ENCODE peak calls at places on chromosomes 4 and X, in six cellular contexts. Q, F, M, S, N and E are unnamed samples.
A peak's percentile ranks its signal among the peaks of the same experiment; 100 is the strongest.

GRCh38 chr4:25106363-25107151 is 53.7 kb downstream of the SEPSECS start:
- DNase-seq in Q (no peak), F (no peak), M (no peak), S (no peak), N (no peak), E (peak; percentile 3)

GRCh38 chr4:73947239-73947985 is 34.4 kb downstream of the PF4 start:
- DNase-seq in Q (no peak), F (no peak), M (no peak), S (no peak), N (no peak), E (no peak)

GRCh38 chr4:23355263-23355662 is 534.6 kb downstream of the PPARGC1A start:
- DNase-seq in Q (no peak), F (no peak), M (no peak), S (no peak), N (no peak), E (no peak)

GRCh38 chr4:162241857-162242256 is 78.1 kb upstream of the FSTL5 start:
- DNase-seq in Q (no peak), F (no peak), M (no peak), S (no peak), N (no peak), E (no peak)

GRCh38 chrX:13764284-13764683 is 29.7 kb downstream of the OFD1 start:
- DNase-seq in Q (no peak), F (no peak), M (no peak), S (no peak), N (no peak), E (no peak)

GRCh38 chr4:3773552-3774001 is 7.4 kb downstream of the ADRA2C start:
- DNase-seq in Q (no peak), F (no peak), M (no peak), S (no peak), N (no peak), E (no peak)

GRCh38 chr4:55051532-55051931 is 73.9 kb downstream of the KDR start:
- DNase-seq in Q (no peak), F (no peak), M (no peak), S (no peak), N (no peak), E (no peak)

GRCh38 chrX:129123795-129124194 is 399.5 kb downstream of the SMARCA1 start:
- DNase-seq in Q (no peak), F (no peak), M (no peak), S (no peak), N (no peak), E (no peak)

GRCh38 chr4:85696661-85697060 is 221.7 kb downstream of the ARHGAP24 start:
- DNase-seq in Q (no peak), F (no peak), M (no peak), S (no peak), N (no peak), E (no peak)

GRCh38 chr4:51836531-51836930 is 6.4 kb upstream of the DCUN1D4 start:
- DNase-seq in Q (no peak), F (peak; percentile 8), M (no peak), S (peak; percentile 65), N (no peak), E (no peak)

GRCh38 chr4:187668683-187669082 is 326.9 kb upstream of the ZFP42 start:
- DNase-seq in Q (peak; percentile 37), F (no peak), M (peak; percentile 24), S (peak; percentile 76), N (no peak), E (no peak)

GRCh38 chr4:18869166-18869565 is 847.6 kb upstream of the LCORL start:
- DNase-seq in Q (no peak), F (no peak), M (no peak), S (no peak), N (no peak), E (no peak)

GRCh38 chrX:94751611-94752010 is 1077.6 kb downstream of the FAM133A start:
- DNase-seq in Q (no peak), F (no peak), M (no peak), S (no peak), N (no peak), E (no peak)

GRCh38 chrX:55142206-55142918 is 53.5 kb downstream of the PAGE2 start:
- DNase-seq in Q (no peak), F (no peak), M (no peak), S (no peak), N (no peak), E (no peak)

GRCh38 chr4:38046735-38047487 is 86.7 kb downstream of the PTTG2 start:
- DNase-seq in Q (peak; percentile 18), F (no peak), M (peak; percentile 31), S (no peak), N (no peak), E (no peak)

GRCh38 chr4:147334478-147334877 is 146.4 kb upstream of the EDNRA start:
- DNase-seq in Q (no peak), F (no peak), M (peak; percentile 71), S (peak; percentile 75), N (no peak), E (no peak)

GRCh38 chrX:45479196-45479834 is 278.6 kb upstream of the DIPK2B start:
- DNase-seq in Q (peak; percentile 75), F (no peak), M (peak; percentile 93), S (peak; percentile 92), N (no peak), E (no peak)

GRCh38 chr4:508675-509373 is 9.8 kb downstream of the PIGG start:
- DNase-seq in Q (no peak), F (no peak), M (no peak), S (no peak), N (no peak), E (no peak)

GRCh38 chr4:87575408-87575807 is 32.9 kb upstream of the DSPP start:
- DNase-seq in Q (no peak), F (no peak), M (no peak), S (no peak), N (no peak), E (no peak)

GRCh38 chr4:33395731-33396485 is 2675.7 kb downstream of the PCDH7 start:
- DNase-seq in Q (no peak), F (no peak), M (peak; percentile 8), S (no peak), N (no peak), E (no peak)

GRCh38 chr4:92451792-92452191 is 148.0 kb downstream of the GRID2 start:
- DNase-seq in Q (no peak), F (no peak), M (no peak), S (no peak), N (no peak), E (no peak)

GRCh38 chr4:24091632-24092240 is 201.9 kb upstream of the PPARGC1A start:
- DNase-seq in Q (no peak), F (no peak), M (no peak), S (no peak), N (no peak), E (no peak)

GRCh38 chrX:103586314-103586646 is 965 bp downstream of the TCEAL4 start:
- DNase-seq in Q (no peak), F (no peak), M (no peak), S (no peak), N (no peak), E (no peak)

GRCh38 chr4:34250562-34250961 is 1993.8 kb downstream of the ARAP2 start:
- DNase-seq in Q (no peak), F (no peak), M (peak; percentile 10), S (peak; percentile 90), N (no peak), E (no peak)

GRCh38 chr4:42331914-42332368 is 65.3 kb upstream of the SHISA3 start:
- DNase-seq in Q (peak; percentile 7), F (no peak), M (peak; percentile 51), S (peak; percentile 53), N (no peak), E (no peak)

GRCh38 chrX:1679238-1679637 is 64.4 kb downstream of the ASMT start:
- DNase-seq in Q (peak; percentile 34), F (no peak), M (peak; percentile 10), S (peak; percentile 23), N (no peak), E (no peak)

GRCh38 chrX:155023907-155024833 is 1.6 kb upstream of the F8 start:
- DNase-seq in Q (no peak), F (no peak), M (no peak), S (no peak), N (no peak), E (no peak)

GRCh38 chrX:133983243-133983973 is 2.0 kb downstream of the GPC3 start:
- DNase-seq in Q (no peak), F (no peak), M (no peak), S (no peak), N (no peak), E (no peak)

GRCh38 chr4:112515278-112516075 is 503 bp downstream of the NEUROG2 start:
- DNase-seq in Q (peak; percentile 18), F (peak; percentile 32), M (no peak), S (peak; percentile 48), N (peak; percentile 49), E (peak; percentile 77)
- TF ChIP-seq CTCF in Q (no peak), F (no peak), M (no peak), S (no peak), N (no peak), E (no peak)

DNA sequence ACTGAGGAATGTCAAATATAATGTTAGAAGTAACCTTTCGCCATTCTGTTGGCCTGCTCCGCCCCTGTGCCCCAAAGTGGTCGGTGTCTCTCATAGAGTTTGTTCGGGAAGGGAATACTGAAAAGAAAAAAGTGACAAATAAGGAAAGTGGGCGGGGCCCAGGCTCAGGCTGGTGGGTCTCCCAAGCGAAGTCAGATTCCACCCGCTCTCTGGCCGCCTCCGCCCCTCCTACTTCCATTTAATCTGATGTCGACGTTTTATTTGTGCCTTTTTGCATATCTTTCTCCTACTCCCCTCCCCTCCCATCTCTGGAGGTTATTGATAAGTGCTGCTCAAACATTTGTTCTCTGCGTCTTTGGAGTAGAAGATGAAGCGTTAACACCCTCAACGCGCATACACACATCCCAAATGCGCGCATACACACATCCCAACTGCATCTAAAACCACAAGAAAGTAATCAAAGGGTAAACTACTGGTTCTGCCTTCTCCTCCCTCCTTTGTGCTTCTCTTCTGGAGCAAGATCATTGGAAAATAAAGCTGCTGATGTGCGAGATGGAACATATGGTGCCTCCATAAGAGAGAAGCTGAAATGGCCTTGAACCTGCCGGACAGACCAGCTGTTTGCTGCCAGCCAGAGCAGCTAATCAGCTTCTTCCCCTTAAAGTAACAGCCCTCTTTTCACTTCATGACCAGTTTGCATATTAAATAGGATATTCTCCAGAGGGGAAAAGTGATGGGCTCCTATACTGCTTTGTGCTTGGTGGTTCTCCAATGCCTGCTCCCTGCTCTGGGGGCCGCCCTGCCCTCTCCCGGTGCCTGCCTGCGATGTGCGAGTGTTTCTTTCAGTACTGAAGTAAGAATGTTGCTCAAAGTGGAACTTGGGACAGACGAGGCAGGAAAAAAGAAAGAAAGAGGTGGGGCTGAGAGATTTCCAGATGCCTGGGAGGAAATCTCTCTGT is 3.1 kb downstream of the MAMLD1 start:
- DNase-seq in Q (peak; percentile 56), F (peak; percentile 10), M (peak; percentile 61), S (peak; percentile 43), N (no peak), E (no peak)
- TF ChIP-seq CTCF in Q (peak; percentile 51), F (no peak), M (peak; percentile 36), S (peak; percentile 22), N (no peak), E (no peak)

GRCh38 chrX:85569096-85569495 is 189.6 kb upstream of the POF1B start:
- DNase-seq in Q (no peak), F (no peak), M (no peak), S (no peak), N (no peak), E (no peak)
- TF ChIP-seq CTCF in Q (no peak), F (no peak), M (no peak), S (no peak), N (no peak), E (no peak)

GRCh38 chrX:64093761-64094160 is 111.7 kb downstream of the AMER1 start:
- DNase-seq in Q (peak; percentile 4), F (no peak), M (no peak), S (peak; percentile 16), N (no peak), E (no peak)
- TF ChIP-seq CTCF in Q (peak; percentile 29), F (peak; percentile 24), M (no peak), S (no peak), N (no peak), E (no peak)

GRCh38 chrX:39445336-39445735 is 644.1 kb downstream of the MID1IP1 start:
- DNase-seq in Q (no peak), F (no peak), M (no peak), S (no peak), N (no peak), E (no peak)
- TF ChIP-seq CTCF in Q (peak; percentile 53), F (peak; percentile 42), M (peak; percentile 27), S (no peak), N (no peak), E (peak; percentile 33)